ENCODE peak calls at places on chromosome 6, in four cellular contexts. One of them, this sample, is unnamed.

GRCh38 chr6:136527831-136528230 is 22.4 kb downstream of the MAP7 start:
- DNase-seq in SK-N-SH: no peak
- DNase-seq in K562: no peak
- DNase-seq in GM12878: no peak
- DNase-seq in this sample: no peak

GRCh38 chr6:34904990-34905613 is 16.0 kb downstream of the ANKS1A start:
- DNase-seq in SK-N-SH: no peak
- DNase-seq in K562: no peak
- DNase-seq in GM12878: no peak
- DNase-seq in this sample: no peak

GRCh38 chr6:153121311-153121710 is 9.8 kb downstream of the RGS17 start:
- DNase-seq in K562: no peak
- DNase-seq in GM12878: no peak
- DNase-seq in SK-N-SH: no peak
- DNase-seq in this sample: no peak

GRCh38 chr6:152096863-152097496 is 289.5 kb downstream of the ESR1 start:
- DNase-seq in SK-N-SH: no peak
- DNase-seq in GM12878: no peak
- DNase-seq in K562: no peak
- DNase-seq in this sample: no peak

GRCh38 chr6:24524801-24525200 is 30.0 kb downstream of the ALDH5A1 start:
- DNase-seq in SK-N-SH: peak; percentile 43
- DNase-seq in K562: peak; percentile 57
- DNase-seq in GM12878: no peak
- DNase-seq in this sample: peak; percentile 19

GRCh38 chr6:31386977-31387376 is 16.4 kb upstream of the MICA start:
- DNase-seq in GM12878: no peak
- DNase-seq in SK-N-SH: no peak
- DNase-seq in K562: peak; percentile 54
- DNase-seq in this sample: no peak

GRCh38 chr6:85354761-85355618 is 94.9 kb upstream of the NT5E start:
- DNase-seq in GM12878: peak; percentile 25
- DNase-seq in SK-N-SH: peak; percentile 56
- DNase-seq in K562: peak; percentile 78
- DNase-seq in this sample: peak; percentile 78

GRCh38 chr6:105321207-105321606 is 81.7 kb downstream of the PREP start:
- DNase-seq in SK-N-SH: no peak
- DNase-seq in K562: no peak
- DNase-seq in GM12878: no peak
- DNase-seq in this sample: no peak

GRCh38 chr6:125577263-125577662 is 172.2 kb upstream of the HEY2 start:
- DNase-seq in K562: no peak
- DNase-seq in SK-N-SH: no peak
- DNase-seq in GM12878: no peak
- DNase-seq in this sample: no peak

GRCh38 chr6:151338816-151339215 is 52.5 kb downstream of the ZBTB2 start:
- DNase-seq in SK-N-SH: no peak
- DNase-seq in K562: no peak
- DNase-seq in GM12878: no peak
- DNase-seq in this sample: no peak

GRCh38 chr6:25804804-25805203 is 27.0 kb downstream of the SLC17A1 start:
- DNase-seq in SK-N-SH: no peak
- DNase-seq in K562: no peak
- DNase-seq in GM12878: no peak
- DNase-seq in this sample: no peak

GRCh38 chr6:56370591-56371198 is 123.3 kb upstream of the COL21A1 start:
- DNase-seq in GM12878: peak; percentile 34
- DNase-seq in K562: no peak
- DNase-seq in SK-N-SH: peak; percentile 51
- DNase-seq in this sample: no peak

GRCh38 chr6:87431263-87431662 is 23.5 kb downstream of the CFAP206 start:
- DNase-seq in GM12878: no peak
- DNase-seq in K562: no peak
- DNase-seq in SK-N-SH: no peak
- DNase-seq in this sample: no peak

GRCh38 chr6:97026298-97026697 is 101.8 kb downstream of the KLHL32 start:
- DNase-seq in SK-N-SH: peak; percentile 46
- DNase-seq in GM12878: no peak
- DNase-seq in K562: no peak
- DNase-seq in this sample: no peak

GRCh38 chr6:64733433-64733832 is 973.6 kb downstream of the EYS start:
- DNase-seq in K562: no peak
- DNase-seq in GM12878: no peak
- DNase-seq in SK-N-SH: no peak
- DNase-seq in this sample: no peak

GRCh38 chr6:105174512-105174911 is 5.3 kb downstream of the POPDC3 start:
- DNase-seq in K562: no peak
- DNase-seq in SK-N-SH: no peak
- DNase-seq in GM12878: no peak
- DNase-seq in this sample: no peak

GRCh38 chr6:96015321-96015790 is 418 bp upstream of the FUT9 start:
- DNase-seq in K562: no peak
- DNase-seq in SK-N-SH: no peak
- DNase-seq in GM12878: no peak
- DNase-seq in this sample: no peak

GRCh38 chr6:85372915-85373270 is 77.0 kb upstream of the NT5E start:
- DNase-seq in GM12878: no peak
- DNase-seq in SK-N-SH: no peak
- DNase-seq in K562: no peak
- DNase-seq in this sample: no peak

DNA sequence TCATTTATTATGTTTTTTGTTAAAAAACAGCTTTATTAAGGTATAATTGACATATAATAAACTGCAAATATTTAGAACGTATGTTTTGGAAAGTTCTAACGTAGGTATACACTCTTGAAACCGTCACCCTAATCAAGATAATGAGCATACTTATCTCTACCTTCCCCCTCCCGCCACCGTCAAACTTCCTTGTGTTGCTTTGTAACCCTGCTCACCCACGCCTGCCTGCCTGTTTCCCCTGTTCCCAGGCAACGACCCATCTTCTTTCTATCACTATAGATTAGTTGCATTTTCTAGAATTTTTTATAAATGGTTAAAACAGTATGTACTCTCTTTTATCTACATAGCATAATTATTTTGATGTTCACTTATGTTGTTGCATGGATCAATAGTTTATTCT is 33.5 kb upstream of the GCLC start:
- DNase-seq in K562: peak; percentile 8
- DNase-seq in GM12878: no peak
- DNase-seq in SK-N-SH: no peak
- DNase-seq in this sample: no peak
- TF ChIP-seq USF1 in K562: no peak
- TF ChIP-seq USF1 in GM12878: no peak
- TF ChIP-seq USF1 in SK-N-SH: no peak
- TF ChIP-seq USF1 in this sample: no peak

GRCh38 chr6:16805190-16805860 is 44.1 kb upstream of the ATXN1 start:
- DNase-seq in GM12878: no peak
- DNase-seq in K562: no peak
- DNase-seq in SK-N-SH: no peak
- DNase-seq in this sample: no peak
- TF ChIP-seq USF1 in GM12878: no peak
- TF ChIP-seq USF1 in K562: no peak
- TF ChIP-seq USF1 in SK-N-SH: no peak
- TF ChIP-seq USF1 in this sample: no peak

DNA sequence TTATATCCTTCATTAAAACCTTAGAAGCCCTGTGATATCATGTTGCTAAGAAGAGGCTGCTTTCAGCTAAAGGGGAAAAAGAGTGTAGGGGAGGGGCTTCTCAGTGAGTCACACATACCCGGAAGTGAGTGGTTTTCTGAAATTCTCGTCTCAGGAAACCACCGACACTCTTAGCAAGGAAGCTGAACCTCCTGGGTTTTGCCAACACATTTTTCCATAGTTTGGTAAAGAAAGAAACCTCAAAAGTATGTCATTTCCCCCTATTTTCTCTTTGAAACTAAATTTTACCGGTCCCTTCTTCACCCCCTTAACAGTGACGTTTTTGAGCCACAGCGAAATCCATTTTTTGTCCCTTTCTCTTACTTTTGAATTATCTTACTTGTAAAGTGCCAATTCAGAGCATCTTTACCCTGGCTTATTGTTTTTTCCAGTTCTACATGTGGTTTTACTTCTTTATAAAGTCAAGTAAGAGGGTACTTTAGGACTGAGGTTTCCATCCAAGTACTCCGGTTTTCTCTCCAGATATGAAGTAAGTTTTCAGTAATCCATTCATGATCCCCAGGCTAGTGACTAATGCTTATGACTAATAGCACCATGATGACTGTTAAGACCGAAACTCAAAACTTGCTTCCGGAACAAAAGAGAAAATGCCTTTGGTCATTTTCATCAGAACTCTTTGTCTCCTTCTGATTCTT is 219.3 kb downstream of the ARHGAP18 start:
- DNase-seq in K562: peak; percentile 62
- DNase-seq in GM12878: peak; percentile 68
- DNase-seq in SK-N-SH: no peak
- DNase-seq in this sample: no peak
- TF ChIP-seq USF1 in K562: no peak
- TF ChIP-seq USF1 in GM12878: no peak
- TF ChIP-seq USF1 in SK-N-SH: no peak
- TF ChIP-seq USF1 in this sample: no peak

GRCh38 chr6:29847871-29848630 is 20.4 kb downstream of the HLA-G start:
- DNase-seq in K562: peak; percentile 83
- DNase-seq in GM12878: peak; percentile 25
- DNase-seq in SK-N-SH: peak; percentile 76
- DNase-seq in this sample: peak; percentile 91

GRCh38 chr6:29851190-29851589 is 23.6 kb downstream of the HLA-G start:
- DNase-seq in GM12878: no peak
- DNase-seq in K562: no peak
- DNase-seq in SK-N-SH: no peak
- DNase-seq in this sample: no peak

GRCh38 chr6:29853245-29853644 is 25.6 kb downstream of the HLA-G start:
- DNase-seq in SK-N-SH: no peak
- DNase-seq in GM12878: no peak
- DNase-seq in K562: no peak
- DNase-seq in this sample: no peak

GRCh38 chr6:29845405-29846006 is 17.9 kb downstream of the HLA-G start:
- DNase-seq in K562: no peak
- DNase-seq in SK-N-SH: no peak
- DNase-seq in GM12878: peak; percentile 8
- DNase-seq in this sample: no peak

DNA sequence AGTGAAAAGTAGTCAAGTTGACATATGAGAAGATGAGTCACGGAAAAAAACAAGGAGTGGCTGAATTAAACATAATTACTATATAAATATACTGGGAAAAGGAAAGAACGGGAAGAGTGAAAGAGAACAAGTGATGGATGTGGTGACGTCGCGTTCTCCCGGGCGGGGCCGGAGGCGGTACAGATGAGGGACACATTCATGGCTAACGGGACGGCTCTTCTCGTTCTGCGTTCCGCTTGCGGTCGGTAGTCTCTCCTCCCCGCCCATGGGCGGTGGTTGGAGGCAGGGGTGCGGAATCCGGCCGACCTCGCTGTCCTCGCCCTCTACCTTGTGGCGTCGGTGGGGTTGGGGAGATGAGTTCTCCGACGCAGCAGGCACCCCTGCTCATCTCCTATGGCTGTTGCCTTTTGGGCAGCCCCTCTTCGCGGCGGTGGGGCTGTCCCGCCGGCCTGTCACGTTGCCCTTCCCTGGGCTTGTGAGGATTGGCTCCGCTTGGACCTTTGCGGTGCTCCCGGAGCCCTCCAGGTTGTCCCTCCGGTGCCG is 22.5 kb downstream of the HLA-G start:
- DNase-seq in SK-N-SH: no peak
- DNase-seq in GM12878: no peak
- DNase-seq in K562: peak; percentile 39
- DNase-seq in this sample: peak; percentile 53
- TF ChIP-seq USF1 in SK-N-SH: no peak
- TF ChIP-seq USF1 in GM12878: no peak
- TF ChIP-seq USF1 in K562: no peak
- TF ChIP-seq USF1 in this sample: no peak

DNA sequence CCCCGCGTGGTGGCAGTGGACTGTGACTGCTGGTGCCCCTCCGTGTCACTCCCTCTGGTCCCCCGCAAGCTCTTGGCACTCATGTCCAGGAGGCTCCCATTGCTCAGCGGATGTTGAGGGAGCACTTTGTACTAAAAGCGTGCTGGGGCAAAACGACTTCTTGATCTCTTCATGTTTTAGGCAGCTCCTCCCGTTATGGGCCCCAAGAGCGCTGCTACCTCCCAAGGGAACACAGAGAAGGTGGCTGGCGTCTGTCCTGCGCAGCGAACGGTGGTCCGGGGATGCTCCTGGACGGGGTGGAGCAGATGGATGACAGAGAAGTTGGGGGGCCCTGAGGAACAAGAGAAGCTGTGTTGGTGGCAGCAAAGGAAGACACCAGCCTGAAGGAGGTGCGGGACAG is 99.8 kb downstream of the TMEM242 start:
- DNase-seq in K562: no peak
- DNase-seq in GM12878: no peak
- DNase-seq in SK-N-SH: no peak
- DNase-seq in this sample: no peak
- TF ChIP-seq USF1 in K562: no peak
- TF ChIP-seq USF1 in GM12878: no peak
- TF ChIP-seq USF1 in SK-N-SH: no peak
- TF ChIP-seq USF1 in this sample: no peak

DNA sequence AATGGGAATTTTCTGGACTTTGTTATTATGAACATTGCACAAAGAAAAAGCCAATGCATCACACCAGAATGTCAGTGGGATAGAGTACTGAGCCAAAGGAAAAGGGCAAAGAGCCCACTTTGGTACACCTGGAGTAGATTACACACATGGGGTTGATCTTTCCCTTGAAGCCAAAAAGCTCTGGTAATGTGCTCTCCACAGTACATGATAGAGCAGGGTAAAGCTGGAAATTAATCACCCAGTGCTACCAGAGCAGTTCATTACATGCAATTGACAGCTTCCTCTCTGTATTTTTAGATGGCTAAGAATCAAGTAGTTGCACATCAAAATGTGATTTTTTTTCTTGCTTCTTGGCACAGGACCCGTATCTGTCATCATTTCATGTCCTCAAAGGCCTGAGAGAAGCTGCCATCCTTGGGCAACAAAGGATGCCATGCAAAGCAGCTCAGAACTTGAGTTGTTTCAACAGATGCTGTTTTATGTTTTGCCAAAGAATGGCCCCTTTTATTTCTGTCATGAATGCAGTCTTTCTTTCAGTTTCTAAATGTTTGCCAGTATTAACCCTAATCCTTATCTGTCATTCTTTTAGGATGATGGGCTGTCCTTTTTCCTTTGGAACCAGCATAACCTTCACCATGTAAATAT is 88.1 kb downstream of the HDGFL1 start:
- DNase-seq in SK-N-SH: no peak
- DNase-seq in K562: no peak
- DNase-seq in GM12878: peak; percentile 17
- DNase-seq in this sample: no peak
- TF ChIP-seq USF1 in SK-N-SH: no peak
- TF ChIP-seq USF1 in K562: no peak
- TF ChIP-seq USF1 in GM12878: no peak
- TF ChIP-seq USF1 in this sample: no peak